ENCODE peak calls at places on chromosomes 12 and 14, in eight cellular contexts. Y is heart right ventricle, W is adipocyte, K is mammary epithelial cell, N is HFF-Myc, Q is fibroblast of pulmonary artery, L is fibroblast of lung, C is H7. G is an unnamed sample.

GRCh38 chr12:120738252-120739030 is 12.8 kb downstream of the ACADS start:
- DNase-seq in Y (no peak), W (no peak), K (no peak), N (no peak), Q (no peak), L (no peak), C (no peak), G (no peak)

GRCh38 chr14:54640480-54640879 is 73.6 kb downstream of the SAMD4A start:
- DNase-seq in Y (no peak), W (no peak), K (no peak), N (no peak), Q (no peak), L (no peak), C (no peak), G (no peak)

GRCh38 chr12:88946377-88946997 is 366.2 kb upstream of the KITLG start:
- DNase-seq in Y (no peak), W (peak; percentile 41), K (peak; percentile 69), N (no peak), Q (peak; percentile 80), L (peak; percentile 85), C (no peak), G (no peak)

GRCh38 chr12:89384050-89384749 is 31.9 kb upstream of the DUSP6 start:
- DNase-seq in Y (peak; percentile 28), W (peak; percentile 95), K (peak; percentile 84), N (peak; percentile 89), Q (peak; percentile 98), L (peak; percentile 93), C (peak; percentile 62), G (peak; percentile 87)

GRCh38 chr14:55028066-55028465 is 1.0 kb downstream of the SOCS4 start:
- DNase-seq in Y (no peak), W (peak; percentile 43), K (no peak), N (no peak), Q (peak; percentile 14), L (no peak), C (no peak), G (no peak)

GRCh38 chr12:86331457-86331856 is 75.3 kb upstream of the MGAT4C start:
- DNase-seq in Y (no peak), W (no peak), K (no peak), N (no peak), Q (no peak), L (no peak), C (no peak), G (no peak)

GRCh38 chr12:48447755-48448154 is 24.6 kb upstream of the ANP32D start:
- DNase-seq in Y (no peak), W (no peak), K (no peak), N (no peak), Q (no peak), L (no peak), C (no peak), G (no peak)

GRCh38 chr12:31605531-31605930 is 14.6 kb upstream of the DENND5B start:
- DNase-seq in Y (no peak), W (no peak), K (no peak), N (no peak), Q (no peak), L (no peak), C (no peak), G (no peak)

GRCh38 chr14:39374846-39375245 is 57.4 kb downstream of the FBXO33 start:
- DNase-seq in Y (no peak), W (peak; percentile 56), K (peak; percentile 10), N (no peak), Q (peak; percentile 62), L (no peak), C (no peak), G (no peak)

GRCh38 chr14:72745991-72746980 is 147.6 kb downstream of the DPF3 start:
- DNase-seq in Y (no peak), W (peak; percentile 88), K (peak; percentile 37), N (peak; percentile 40), Q (peak; percentile 72), L (peak; percentile 91), C (no peak), G (peak; percentile 68)

GRCh38 chr14:85853996-85854526 is 324.1 kb downstream of the FLRT2 start:
- DNase-seq in Y (no peak), W (peak; percentile 81), K (no peak), N (no peak), Q (no peak), L (peak; percentile 41), C (no peak), G (no peak)

GRCh38 chr12:87995581-87996178 is 33.5 kb downstream of the C12orf50 start:
- DNase-seq in Y (peak; percentile 22), W (peak; percentile 89), K (peak; percentile 53), N (peak; percentile 43), Q (peak; percentile 86), L (peak; percentile 82), C (peak; percentile 31), G (peak; percentile 54)

GRCh38 chr12:30063435-30063945 is 279.7 kb upstream of the TMTC1 start:
- DNase-seq in Y (no peak), W (no peak), K (no peak), N (no peak), Q (no peak), L (no peak), C (no peak), G (no peak)

GRCh38 chr12:30067156-30067555 is 283.4 kb upstream of the TMTC1 start:
- DNase-seq in Y (no peak), W (peak; percentile 32), K (no peak), N (no peak), Q (peak; percentile 23), L (peak; percentile 7), C (no peak), G (no peak)

DNA sequence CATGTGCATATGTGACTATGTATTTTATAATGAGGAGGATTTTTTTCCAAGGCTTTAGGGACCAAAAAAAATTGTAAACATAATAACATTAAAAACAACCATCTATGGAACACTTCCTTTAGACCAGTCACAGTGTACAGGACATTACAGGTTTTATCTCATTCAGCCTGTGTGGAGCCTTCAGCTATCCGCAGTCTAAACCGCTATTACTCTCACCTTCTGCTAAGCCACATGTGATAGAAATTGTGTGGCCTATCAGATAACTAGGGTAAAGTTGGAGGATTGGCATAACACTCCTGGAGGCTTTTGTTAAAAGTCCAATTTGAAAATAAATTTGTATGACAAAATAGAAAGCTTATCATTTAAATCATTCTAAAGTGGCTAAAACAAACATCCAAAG is 281.2 kb upstream of the TMTC1 start:
- DNase-seq in Y (no peak), W (no peak), K (no peak), N (no peak), Q (no peak), L (peak; percentile 1), C (no peak), G (no peak)
- H3K4me3 ChIP-seq in Y (no peak overlapping the region), W (no peak overlapping the region), K (no peak overlapping the region), N (no peak overlapping the region), Q (no peak overlapping the region), L (no peak overlapping the region), C (no peak overlapping the region), G (no peak overlapping the region)

DNA sequence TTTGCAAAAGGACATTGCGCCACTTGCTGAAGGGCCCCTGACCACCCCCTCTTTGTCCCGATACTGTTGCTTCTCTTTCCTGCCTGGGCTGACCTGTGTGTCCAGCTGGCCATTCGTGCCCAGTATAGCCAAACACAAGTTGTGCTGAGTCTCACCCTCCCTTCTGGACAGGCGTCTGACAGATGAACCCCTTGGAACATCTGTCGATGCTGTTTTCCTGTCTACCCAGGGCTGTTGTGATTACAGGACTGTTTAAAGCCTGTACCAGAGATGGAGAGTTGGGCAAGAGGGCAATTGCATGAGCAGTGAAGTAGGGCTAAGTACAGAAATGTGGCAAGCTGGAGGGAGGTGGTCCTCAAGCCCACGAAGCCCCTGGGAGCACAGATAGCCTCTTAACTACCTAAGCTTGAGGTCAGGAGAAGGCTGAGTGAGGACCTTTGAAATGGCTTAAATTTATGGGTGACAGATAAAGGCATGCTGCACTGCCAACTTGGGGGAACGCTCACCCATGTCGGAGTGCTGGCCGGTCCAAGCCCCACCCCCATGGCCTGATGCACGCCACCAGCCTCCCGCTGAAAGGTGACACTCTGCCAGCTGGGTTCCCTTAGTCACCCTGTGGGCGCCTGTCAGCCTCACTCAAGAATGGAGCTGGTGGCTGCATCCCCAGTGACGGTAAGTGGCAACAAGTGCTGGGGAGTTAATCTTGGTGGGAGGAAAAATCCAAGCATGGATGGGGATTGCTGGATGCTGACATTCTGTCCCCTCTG is 14.6 kb downstream of the ACACB start:
- DNase-seq in Y (peak; percentile 76), W (peak; percentile 32), K (no peak), N (no peak), Q (no peak), L (no peak), C (no peak), G (no peak)
- H3K4me3 ChIP-seq in Y (no peak overlapping the region), W (peak overlapping the region; percentile 81), K (no peak overlapping the region), N (no peak overlapping the region), Q (no peak overlapping the region), L (no peak overlapping the region), C (no peak overlapping the region), G (no peak overlapping the region)

GRCh38 chr14:36672095-36672494 is 10.4 kb downstream of the PAX9 start:
- DNase-seq in Y (no peak), W (no peak), K (no peak), N (no peak), Q (no peak), L (no peak), C (no peak), G (no peak)

GRCh38 chr14:36676236-36676635 is 14.6 kb downstream of the PAX9 start:
- DNase-seq in Y (no peak), W (no peak), K (no peak), N (no peak), Q (no peak), L (no peak), C (peak; percentile 77), G (no peak)

GRCh38 chr14:36671149-36671548 is 9.5 kb downstream of the PAX9 start:
- DNase-seq in Y (no peak), W (no peak), K (no peak), N (no peak), Q (no peak), L (no peak), C (no peak), G (no peak)

DNA sequence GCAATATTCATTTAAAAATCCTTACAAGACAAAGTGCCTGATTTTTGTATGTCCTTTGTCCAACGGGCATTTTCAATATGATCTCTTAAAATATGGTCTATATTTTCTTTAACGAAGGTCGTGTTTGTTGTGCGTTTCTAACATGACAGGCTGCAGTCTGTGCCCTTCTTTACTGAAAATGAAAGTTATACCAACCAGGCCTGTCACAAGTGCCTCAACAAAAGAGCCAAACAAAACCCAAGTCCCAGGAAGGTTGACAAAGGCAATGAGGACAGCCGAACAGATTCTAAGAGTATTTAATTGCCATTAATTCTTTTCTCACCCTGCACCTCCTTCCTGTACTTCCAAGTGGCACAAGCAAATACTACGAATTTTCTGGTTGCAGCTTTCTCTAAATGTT is 13.9 kb downstream of the PAX9 start:
- DNase-seq in Y (no peak), W (no peak), K (no peak), N (no peak), Q (no peak), L (no peak), C (no peak), G (no peak)
- H3K4me3 ChIP-seq in Y (no peak overlapping the region), W (no peak overlapping the region), K (no peak overlapping the region), N (no peak overlapping the region), Q (no peak overlapping the region), L (no peak overlapping the region), C (no peak overlapping the region), G (no peak overlapping the region)

DNA sequence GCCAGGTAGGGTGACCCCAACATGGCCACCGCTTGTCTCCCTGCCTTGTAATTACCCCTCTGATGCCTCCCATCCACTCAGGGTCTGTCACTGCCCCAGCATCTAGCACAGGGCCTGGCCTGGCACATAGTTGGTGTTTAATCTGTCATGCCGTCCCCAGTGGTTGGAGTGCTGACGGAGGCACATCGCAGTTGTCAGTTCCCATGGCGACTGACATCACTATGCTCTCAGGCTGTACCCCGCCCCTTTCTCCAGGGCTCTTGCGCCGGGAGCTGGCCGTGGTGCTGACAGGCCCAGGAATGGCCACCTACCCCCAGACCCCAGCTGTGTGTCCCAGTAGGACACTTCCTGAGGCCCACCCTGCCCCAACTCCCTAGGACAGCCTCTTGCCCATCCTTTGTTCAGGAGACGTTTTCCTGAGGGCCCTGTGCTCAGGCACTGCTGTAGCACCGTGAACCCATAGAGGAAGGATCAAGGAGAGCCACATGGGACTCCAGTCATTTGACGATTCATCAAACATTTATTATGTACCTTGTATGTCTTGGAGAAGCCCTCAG is 23.0 kb downstream of the FAM222A start:
- DNase-seq in Y (peak; percentile 21), W (peak; percentile 62), K (no peak), N (peak; percentile 22), Q (peak; percentile 70), L (peak; percentile 42), C (peak; percentile 92), G (no peak)
- H3K4me3 ChIP-seq in Y (no peak overlapping the region), W (no peak overlapping the region), K (no peak overlapping the region), N (no peak overlapping the region), Q (no peak overlapping the region), L (no peak overlapping the region), C (no peak overlapping the region), G (no peak overlapping the region)